ENCODE peak calls at places on chromosomes 13 and 19, in six cellular contexts. T, I, G, N, Z and B are unnamed samples.

GRCh38 chr13:73162912-73163911 is 104.4 kb downstream of the KLF5 start:
- DNase-seq in T (no peak), I (no peak), G (no peak), N (no peak), Z (no peak), B (no peak)

GRCh38 chr13:40192516-40193257 is 473.8 kb downstream of the FOXO1 start:
- DNase-seq in T (no peak), I (no peak), G (no peak), N (no peak), Z (no peak), B (no peak)

GRCh38 chr19:45170146-45171106 is 7.6 kb downstream of the TRAPPC6A start:
- DNase-seq in T (no peak), I (no peak), G (no peak), N (no peak), Z (no peak), B (no peak)

GRCh38 chr19:2032296-2032941 is 16.9 kb upstream of the BTBD2 start:
- DNase-seq in T (no peak), I (no peak), G (peak), N (peak), Z (peak), B (no peak)

GRCh38 chr13:20616059-20616797 is 49.3 kb downstream of the IFT88 start:
- DNase-seq in T (no peak), I (no peak), G (peak), N (peak), Z (no peak), B (no peak)

GRCh38 chr13:110759710-110760109 is 46.2 kb downstream of the ING1 start:
- DNase-seq in T (no peak), I (no peak), G (peak), N (peak), Z (no peak), B (no peak)

GRCh38 chr13:101942535-101943157 is 459.2 kb downstream of the FGF14 start:
- DNase-seq in T (no peak), I (no peak), G (no peak), N (no peak), Z (no peak), B (no peak)

GRCh38 chr19:23070353-23070781 is 46.5 kb upstream of the ZNF730 start:
- DNase-seq in T (peak), I (no peak), G (peak), N (no peak), Z (peak), B (peak)

GRCh38 chr19:11264452-11265176 is 2.3 kb upstream of the DOCK6 start:
- DNase-seq in T (no peak), I (no peak), G (no peak), N (no peak), Z (peak), B (peak)

GRCh38 chr19:21463449-21464105 is 41.8 kb upstream of the ZNF429 start:
- DNase-seq in T (peak), I (peak), G (no peak), N (no peak), Z (peak), B (peak)

GRCh38 chr13:111905609-111905945 is 161.4 kb upstream of the SOX1 start:
- DNase-seq in T (no peak), I (no peak), G (no peak), N (no peak), Z (no peak), B (no peak)

GRCh38 chr19:42121666-42122069 is 10.6 kb downstream of the POU2F2 start:
- DNase-seq in T (peak), I (no peak), G (peak), N (peak), Z (no peak), B (peak)

GRCh38 chr13:21657538-21657937 is 13.3 kb upstream of the FGF9 start:
- DNase-seq in T (peak), I (no peak), G (peak), N (peak), Z (no peak), B (no peak)

GRCh38 chr13:99040536-99041141 is 62.8 kb upstream of the DOCK9 start:
- DNase-seq in T (no peak), I (no peak), G (no peak), N (no peak), Z (no peak), B (no peak)

GRCh38 chr19:3801412-3802096 is 15.4 kb upstream of the MATK start:
- DNase-seq in T (no peak), I (peak), G (no peak), N (no peak), Z (peak), B (peak)

GRCh38 chr19:42065051-42065450 is 5.0 kb downstream of the GRIK5 start:
- DNase-seq in T (no peak), I (no peak), G (no peak), N (no peak), Z (no peak), B (no peak)

GRCh38 chr19:46654621-46655152 is 6.3 kb downstream of the DACT3 start:
- DNase-seq in T (no peak), I (peak), G (no peak), N (no peak), Z (peak), B (peak)

GRCh38 chr13:64505511-64505910 is 2724.6 kb downstream of the PCDH9 start:
- DNase-seq in T (no peak), I (no peak), G (peak), N (peak), Z (no peak), B (no peak)

GRCh38 chr13:97276862-97277269 is 54.7 kb downstream of the MBNL2 start:
- DNase-seq in T (no peak), I (no peak), G (no peak), N (peak), Z (no peak), B (no peak)

GRCh38 chr13:39516140-39516539 is 86.9 kb downstream of the LHFPL6 start:
- DNase-seq in T (no peak), I (no peak), G (no peak), N (no peak), Z (no peak), B (no peak)

GRCh38 chr19:49085868-49086232 is 599 bp downstream of the SNRNP70 start:
- DNase-seq in T (no peak), I (no peak), G (no peak), N (no peak), Z (peak), B (peak)
- H3K18ac ChIP-seq in T (peak), I (peak), G (peak), N (peak), Z (peak), B (peak)

DNA sequence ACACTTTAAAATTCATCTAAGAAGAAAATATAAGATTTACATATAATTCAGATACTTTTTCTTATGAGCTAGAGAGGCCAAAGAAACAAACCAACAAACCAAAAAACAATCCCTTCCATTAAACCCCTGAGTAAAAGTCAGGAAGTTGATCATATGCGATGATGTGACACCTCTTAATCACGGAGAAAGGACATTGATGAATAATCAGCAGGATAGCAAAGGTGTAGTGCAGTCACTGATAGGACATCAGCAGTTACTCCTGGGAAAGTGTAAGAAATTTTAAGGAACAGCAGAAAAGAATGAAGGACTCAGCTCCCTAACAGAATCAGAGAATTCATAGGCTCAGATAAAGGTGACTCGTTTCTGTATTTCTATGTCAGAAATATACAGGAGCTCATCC is 202.4 kb upstream of the EDNRB start:
- DNase-seq in T (no peak), I (no peak), G (no peak), N (no peak), Z (no peak), B (peak)
- H3K4me3 ChIP-seq in T (no peak), I (no peak), G (no peak), N (no peak), Z (no peak), B (no peak)

DNA sequence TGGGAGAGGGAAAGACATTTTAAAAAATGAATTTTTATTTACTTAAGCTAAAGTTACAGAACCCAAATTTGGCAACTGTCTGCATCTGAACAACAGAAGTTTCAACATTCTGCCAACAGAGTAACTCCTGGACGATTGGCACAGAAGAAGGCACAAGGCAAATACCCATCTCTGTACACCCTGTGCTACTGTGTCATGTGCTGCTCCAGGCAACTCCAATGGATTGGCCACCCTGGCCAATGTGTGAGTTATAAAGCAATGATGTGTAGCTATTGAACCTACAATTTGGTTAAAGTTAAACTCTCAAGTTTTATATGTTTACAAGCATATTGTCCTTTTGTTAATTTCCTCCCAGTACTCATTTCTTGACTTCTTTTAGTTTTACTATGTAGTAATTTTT is 6.1 kb downstream of the STARD13 start:
- DNase-seq in T (no peak), I (no peak), G (no peak), N (no peak), Z (no peak), B (no peak)
- H3K9ac ChIP-seq in T (no peak), I (no peak), G (peak), N (peak), Z (no peak), B (no peak)

DNA sequence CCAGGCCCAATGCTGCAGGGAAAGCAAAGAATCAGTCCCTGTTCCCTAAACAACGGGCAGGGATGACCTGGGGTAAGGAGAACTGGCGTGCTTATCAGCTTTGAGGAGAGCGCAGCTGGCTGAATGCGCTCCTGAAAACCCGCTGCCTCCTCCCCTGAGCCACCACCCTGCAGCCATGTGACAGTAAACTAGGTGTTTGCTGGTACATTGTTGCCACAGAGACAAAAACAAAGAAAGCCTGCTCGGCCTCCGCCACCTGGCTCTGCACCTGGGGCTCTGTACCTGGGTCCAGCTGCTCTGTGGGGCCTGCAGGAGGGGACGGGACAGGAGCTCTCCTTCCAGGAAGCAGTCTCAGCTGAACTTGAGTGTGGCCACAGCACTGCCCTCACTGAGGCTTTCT is 21.8 kb downstream of the MCF2L start:
- DNase-seq in T (peak), I (no peak), G (no peak), N (no peak), Z (no peak), B (peak)
- H3K18ac ChIP-seq in T (no peak), I (peak), G (no peak), N (no peak), Z (peak), B (no peak)

DNA sequence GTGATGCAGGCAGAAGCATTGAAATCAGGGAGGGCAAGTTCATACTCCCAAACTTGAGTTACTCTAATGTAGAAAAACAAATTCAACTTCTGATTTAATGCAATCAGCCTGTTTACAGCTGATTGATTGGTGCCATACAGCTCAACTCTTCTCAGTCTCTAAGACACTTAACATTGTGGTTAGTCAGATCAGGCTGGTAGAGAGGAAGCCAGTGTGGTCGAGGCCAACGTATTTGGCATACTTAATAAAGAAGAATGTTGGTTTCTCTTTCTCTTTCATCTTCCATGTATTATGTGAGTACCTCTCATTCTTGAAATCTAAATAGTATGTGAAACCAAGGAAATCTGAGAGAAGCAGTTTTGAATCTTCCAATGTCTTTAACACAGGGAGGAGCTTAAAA is 255.0 kb upstream of the SLITRK1 start:
- DNase-seq in T (no peak), I (no peak), G (no peak), N (peak), Z (no peak), B (no peak)
- H3K4me3 ChIP-seq in T (no peak), I (no peak), G (no peak), N (no peak), Z (no peak), B (no peak)

GRCh38 chr19:50513746-50514345 is at the start of gene ASPDH:
- DNase-seq in T (no peak), I (no peak), G (no peak), N (no peak), Z (no peak), B (no peak)

GRCh38 chr19:50516456-50516855 is 2.7 kb upstream of the ASPDH start:
- DNase-seq in T (no peak), I (no peak), G (no peak), N (no peak), Z (no peak), B (no peak)

GRCh38 chr19:50512999-50513745 is 541 bp downstream of the ASPDH start:
- DNase-seq in T (no peak), I (no peak), G (no peak), N (no peak), Z (no peak), B (no peak)

GRCh38 chr19:50515168-50515561 is 1.5 kb upstream of the ASPDH start:
- DNase-seq in T (no peak), I (no peak), G (no peak), N (no peak), Z (no peak), B (no peak)

GRCh38 chr19:50514346-50515167 is 844 bp upstream of the ASPDH start:
- DNase-seq in T (no peak), I (no peak), G (no peak), N (no peak), Z (no peak), B (no peak)
- H3K9ac ChIP-seq in T (no peak), I (peak), G (no peak), N (no peak), Z (no peak), B (no peak)

GRCh38 chr13:114099191-114099590 is 33.2 kb downstream of the RASA3 start:
- DNase-seq in T (peak), I (no peak), G (peak), N (peak), Z (no peak), B (peak)
- H3K18ac ChIP-seq in T (no peak), I (peak), G (no peak), N (no peak), Z (no peak), B (no peak)